ENCODE peak calls at places on chromosome 1, in five cellular contexts. U is EH, M is KBM-7, X is foreskin fibroblast, Z is LoVo. J is an unnamed sample.

GRCh38 chr1:212805767-212806166 is 14.1 kb downstream of the TATDN3 start:
- DNase-seq in X (no peak), U (no peak), M (no peak), Z (no peak), J (no peak)

GRCh38 chr1:187933562-187934419 is 1105.0 kb downstream of the PLA2G4A start:
- DNase-seq in M (no peak), X (no peak), Z (no peak), U (no peak), J (no peak)

GRCh38 chr1:6612641-6613360 is 730 bp upstream of the PHF13 start:
- DNase-seq in Z (no peak), M (peak), U (peak), X (peak), J (peak)

GRCh38 chr1:118948351-118948750 is 39.8 kb downstream of the TBX15 start:
- DNase-seq in X (peak), M (no peak), U (no peak), Z (no peak), J (no peak)

GRCh38 chr1:194252189-194252588 is 1065.8 kb upstream of the B3GALT2 start:
- DNase-seq in X (peak), Z (no peak), M (no peak), U (peak), J (peak)

GRCh38 chr1:18940303-18941020 is 16.0 kb downstream of the IFFO2 start:
- DNase-seq in Z (no peak), M (no peak), U (peak), X (peak), J (peak)

GRCh38 chr1:153260473-153260979 is 1.0 kb downstream of the LORICRIN start:
- DNase-seq in Z (no peak), X (peak), U (no peak), M (peak), J (peak)

GRCh38 chr1:245262876-245263625 is 108.3 kb downstream of the KIF26B start:
- DNase-seq in Z (no peak), U (no peak), X (no peak), M (no peak), J (no peak)

GRCh38 chr1:143584508-143584907 is 387.3 kb downstream of the FAM72C start:
- DNase-seq in Z (no peak), U (no peak), M (no peak), X (no peak), J (no peak)

GRCh38 chr1:8409107-8409506 is 91.2 kb downstream of the SLC45A1 start:
- DNase-seq in X (peak), Z (peak), U (peak), M (peak), J (peak)

GRCh38 chr1:219281834-219282233 is 108.2 kb downstream of the LYPLAL1 start:
- DNase-seq in U (no peak), M (no peak), X (peak), Z (no peak), J (no peak)

GRCh38 chr1:173113015-173113741 is 62.4 kb upstream of the TNFSF18 start:
- DNase-seq in Z (no peak), X (peak), M (no peak), U (peak), J (no peak)

GRCh38 chr1:7299329-7299799 is 471.7 kb upstream of the VAMP3 start:
- DNase-seq in U (peak), X (peak), M (no peak), Z (peak), J (peak)

GRCh38 chr1:172278478-172278877 is 142.0 kb upstream of the C1orf105 start:
- DNase-seq in X (peak), Z (no peak), M (no peak), U (peak), J (peak)

GRCh38 chr1:77282187-77282865 is 507 bp downstream of the AK5 start:
- DNase-seq in M (peak), Z (no peak), U (peak), X (peak), J (peak)

GRCh38 chr1:246069581-246069980 is 437.5 kb downstream of the SMYD3 start:
- DNase-seq in Z (no peak), X (no peak), U (no peak), M (no peak), J (no peak)

GRCh38 chr1:39048745-39049370 is 22.7 kb downstream of the NDUFS5 start:
- DNase-seq in X (no peak), M (no peak), U (no peak), Z (no peak), J (no peak)

GRCh38 chr1:154418062-154418897 is 13.1 kb downstream of the IL6R start:
- DNase-seq in X (no peak), U (no peak), M (no peak), Z (peak), J (no peak)

GRCh38 chr1:95562230-95562629 is 328.2 kb downstream of the RWDD3 start:
- DNase-seq in Z (no peak), X (no peak), M (no peak), U (no peak), J (no peak)

GRCh38 chr1:234258071-234258470 is 115.2 kb upstream of the COA6 start:
- DNase-seq in Z (no peak), M (no peak), U (no peak), X (no peak), J (peak)

J was measured in fibroblast of lung.